ENCODE peak calls at places on chromosomes 3 and 15, in five cellular contexts. K, Z, H, T and P are unnamed samples. For H3K4me1, the result is how much of the 10 kb centered on the place peaks cover.

GRCh38 chr3:143363276-143363675 is 243.7 kb downstream of the CHST2 start:
- DNase-seq in K (peak), Z (no peak), H (no peak), T (peak), P (no peak)

GRCh38 chr3:197458179-197458707 is 97.5 kb downstream of the BDH1 start:
- DNase-seq in K (peak), Z (no peak), H (no peak), T (no peak), P (peak)

GRCh38 chr3:164479978-164480377 is 598.3 kb downstream of the SI start:
- DNase-seq in K (no peak), Z (no peak), H (no peak), T (no peak), P (no peak)

GRCh38 chr3:12929801-12930200 is 88.4 kb upstream of the RPL32 start:
- DNase-seq in K (no peak), Z (no peak), H (no peak), T (no peak), P (no peak)

GRCh38 chr15:65263313-65263712 is 23.4 kb downstream of the PARP16 start:
- DNase-seq in K (no peak), Z (no peak), H (no peak), T (no peak), P (no peak)

GRCh38 chr3:125431391-125431790 is 56.3 kb upstream of the ZNF148 start:
- DNase-seq in K (no peak), Z (no peak), H (no peak), T (no peak), P (no peak)

GRCh38 chr3:38646062-38646461 is 3.4 kb downstream of the SCN5A start:
- DNase-seq in K (no peak), Z (no peak), H (no peak), T (no peak), P (no peak)

GRCh38 chr3:12840591-12841084 is 727 bp downstream of the RPL32 start:
- DNase-seq in K (peak), Z (no peak), H (no peak), T (no peak), P (no peak)

GRCh38 chr3:100875239-100875638 is 118.0 kb downstream of the ABI3BP start:
- DNase-seq in K (no peak), Z (no peak), H (no peak), T (peak), P (peak)

GRCh38 chr3:170440346-170440745 is 21.7 kb downstream of the CLDN11 start:
- DNase-seq in K (no peak), Z (no peak), H (no peak), T (no peak), P (no peak)

GRCh38 chr3:99753268-99753975 is 64.2 kb upstream of the CMSS1 start:
- DNase-seq in K (peak), Z (peak), H (peak), T (peak), P (no peak)

GRCh38 chr3:173396191-173397041 is 1.1 kb upstream of the NLGN1 start:
- DNase-seq in K (no peak), Z (peak), H (peak), T (peak), P (peak)

GRCh38 chr15:47586653-47587224 is 130.6 kb upstream of the SEMA6D start:
- DNase-seq in K (no peak), Z (no peak), H (no peak), T (no peak), P (peak)

GRCh38 chr15:31390777-31391486 is 64.3 kb downstream of the KLF13 start:
- DNase-seq in K (no peak), Z (peak), H (no peak), T (no peak), P (peak)

GRCh38 chr3:156677120-156677479 is 2.7 kb downstream of the TIPARP start:
- DNase-seq in K (no peak), Z (no peak), H (no peak), T (no peak), P (no peak)

GRCh38 chr3:127085576-127085975 is 102.7 kb downstream of the PLXNA1 start:
- DNase-seq in K (no peak), Z (no peak), H (no peak), T (no peak), P (no peak)

GRCh38 chr3:74789111-74789510 is 174.7 kb upstream of the CNTN3 start:
- DNase-seq in K (no peak), Z (peak), H (no peak), T (no peak), P (no peak)

GRCh38 chr15:48855501-48856440 is 22.2 kb upstream of the EID1 start:
- DNase-seq in K (no peak), Z (peak), H (peak), T (peak), P (peak)

GRCh38 chr15:60889506-60889905 is 339.6 kb downstream of the RORA start:
- DNase-seq in K (no peak), Z (no peak), H (no peak), T (no peak), P (no peak)

GRCh38 chr15:95247068-95247984 is 1016.0 kb downstream of the MCTP2 start:
- DNase-seq in K (no peak), Z (no peak), H (no peak), T (peak), P (no peak)

GRCh38 chr3:141065841-141066592 is 14.9 kb downstream of the SPSB4 start:
- DNase-seq in K (no peak), Z (no peak), H (no peak), T (no peak), P (no peak)

GRCh38 chr15:66042624-66043023 is 173.3 kb downstream of the RAB11A start:
- DNase-seq in K (no peak), Z (peak), H (no peak), T (no peak), P (no peak)

GRCh38 chr3:69866988-69867720 is 127.9 kb downstream of the MITF start:
- DNase-seq in K (no peak), Z (peak), H (no peak), T (no peak), P (no peak)

GRCh38 chr3:42682301-42683070 is 2.9 kb upstream of the KLHL40 start:
- DNase-seq in K (no peak), Z (no peak), H (no peak), T (no peak), P (no peak)

GRCh38 chr3:12579919-12580318 is 23.0 kb downstream of the MKRN2 start:
- DNase-seq in K (no peak), Z (no peak), H (no peak), T (peak), P (no peak)

GRCh38 chr3:107663266-107663665 is 140.5 kb downstream of the BBX start:
- DNase-seq in K (no peak), Z (no peak), H (no peak), T (no peak), P (no peak)

GRCh38 chr15:75887178-75887577 is 16.5 kb upstream of the FBXO22 start:
- DNase-seq in K (no peak), Z (no peak), H (no peak), T (no peak), P (no peak)

GRCh38 chr3:16200411-16200810 is 25.9 kb downstream of the GALNT15 start:
- DNase-seq in K (no peak), Z (no peak), H (no peak), T (no peak), P (no peak)

GRCh38 chr15:72535911-72536310 is 61.8 kb downstream of the ARIH1 start:
- DNase-seq in K (no peak), Z (no peak), H (no peak), T (no peak), P (no peak)

GRCh38 chr3:137808015-137808414 is 43.9 kb downstream of the SOX14 start:
- DNase-seq in K (no peak), Z (peak), H (peak), T (no peak), P (no peak)

GRCh38 chr3:125107861-125108567 is 52.2 kb upstream of the HEG1 start:
- DNase-seq in K (peak), Z (no peak), H (no peak), T (peak), P (no peak)

GRCh38 chr15:65819563-65819960 is 27.5 kb upstream of the DENND4A start:
- DNase-seq in K (no peak), Z (no peak), H (no peak), T (no peak), P (no peak)

GRCh38 chr15:70321106-70321809 is 223.5 kb upstream of the TLE3 start:
- DNase-seq in K (peak), Z (no peak), H (no peak), T (peak), P (no peak)

GRCh38 chr3:16240229-16241023 is 24.3 kb downstream of the DPH3 start:
- DNase-seq in K (no peak), Z (no peak), H (no peak), T (peak), P (no peak)

DNA sequence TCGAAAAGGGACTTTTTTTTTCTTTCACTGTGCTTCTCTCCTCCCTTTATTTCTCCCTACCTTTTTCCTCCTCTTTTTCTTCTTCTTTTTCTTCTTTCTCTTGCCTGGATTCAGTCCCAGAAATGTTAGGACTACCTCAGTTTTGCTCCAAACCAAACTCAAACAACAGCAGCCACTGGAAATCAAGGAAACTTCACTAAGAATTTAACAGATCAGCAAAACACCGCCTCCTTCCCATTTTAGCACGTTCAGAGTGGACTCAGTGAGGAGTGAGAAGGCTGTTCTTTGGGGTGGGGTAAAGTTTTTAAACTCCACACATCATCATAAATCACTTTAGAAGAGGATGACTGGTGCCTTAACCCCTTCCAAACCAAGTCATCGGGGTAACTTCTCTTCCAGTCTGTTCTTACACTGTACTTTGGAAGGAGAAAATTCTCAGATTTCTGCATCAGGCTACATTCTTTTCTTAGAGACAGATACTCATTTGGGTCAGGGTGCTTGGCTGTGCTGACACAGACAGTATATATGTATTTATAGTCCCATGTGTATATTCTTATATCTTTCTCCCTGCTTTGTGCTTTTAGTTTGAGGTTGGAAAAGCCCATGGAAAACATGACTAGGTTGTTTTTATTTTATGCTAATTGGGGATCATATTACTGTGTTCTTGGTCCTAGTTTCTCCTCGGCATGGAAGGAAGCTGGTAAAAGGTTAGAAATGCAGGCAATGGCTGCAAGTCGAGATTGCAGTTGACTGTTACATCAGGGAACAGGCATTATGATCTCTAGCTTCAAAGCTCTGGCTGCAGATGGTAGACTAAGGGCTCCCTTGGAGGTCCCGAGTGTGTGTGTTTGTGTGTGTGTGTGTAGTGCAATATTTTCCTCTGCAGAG is at the start of gene CCDC80:
- DNase-seq in K (no peak), Z (peak), H (peak), T (peak), P (no peak)
- H3K9ac ChIP-seq in K (no peak), Z (peak), H (no peak), T (peak), P (no peak)

GRCh38 chr3:195208183-195208582 is 62.8 kb downstream of the XXYLT1 start:
- DNase-seq in K (no peak), Z (no peak), H (no peak), T (no peak), P (peak)
- H3K4me1 ChIP-seq in K (under half), Z (under half), H (under half), T (under half), P (under half)

GRCh38 chr3:7734456-7734855 is 767.2 kb upstream of the LMCD1 start:
- DNase-seq in K (no peak), Z (no peak), H (no peak), T (no peak), P (no peak)
- H3K9ac ChIP-seq in K (no peak), Z (no peak), H (no peak), T (no peak), P (no peak)

DNA sequence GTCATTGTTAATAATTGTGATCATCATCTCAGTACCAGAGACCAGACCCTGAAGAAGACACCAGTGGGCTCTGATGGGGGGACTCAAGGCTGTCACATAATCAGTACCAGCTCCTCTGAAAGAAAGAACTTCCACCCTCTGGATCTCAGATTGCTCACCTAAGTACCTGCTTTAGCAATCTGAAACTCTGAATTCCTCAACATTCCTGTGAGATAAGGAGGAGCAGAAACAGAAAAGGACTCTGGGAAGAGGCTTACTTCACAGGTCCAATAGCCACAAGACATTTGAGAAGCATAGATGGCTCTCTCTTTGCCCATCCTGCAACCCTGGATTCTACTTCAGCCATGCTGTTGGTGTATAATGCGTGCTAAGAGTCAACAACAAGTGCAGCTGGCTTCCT is 44.0 kb upstream of the OXTR start:
- DNase-seq in K (no peak), Z (peak), H (no peak), T (no peak), P (no peak)
- H3K4me1 ChIP-seq in K (under half), Z (under half), H (under half), T (under half), P (under half)